ENCODE peak calls at places on chromosome 1, in six cellular contexts. V is HCT116, W is T47D, Z is HepG2, C is GM12878, D is H1. F is an unnamed sample.

GRCh38 chr1:88061106-88061829 is 622.8 kb upstream of the PKN2 start:
- DNase-seq in V (peak), W (peak), Z (peak), D (no peak), C (no peak), F (peak)

GRCh38 chr1:17316704-17317103 is 8.7 kb downstream of the PADI4 start:
- DNase-seq in Z (no peak), D (no peak), W (no peak), V (no peak), C (no peak), F (no peak)

GRCh38 chr1:234541281-234541975 is 62.4 kb upstream of the TARBP1 start:
- DNase-seq in D (no peak), Z (no peak), C (no peak), W (no peak), V (no peak), F (no peak)

GRCh38 chr1:25907473-25908058 is 1.3 kb upstream of the STMN1 start:
- DNase-seq in W (no peak), C (no peak), Z (no peak), D (no peak), V (no peak), F (no peak)

GRCh38 chr1:234111458-234112142 is 207.1 kb downstream of the SLC35F3 start:
- DNase-seq in V (no peak), D (peak), W (peak), Z (peak), C (no peak), F (peak)

GRCh38 chr1:115557715-115558114 is 84.1 kb upstream of the VANGL1 start:
- DNase-seq in C (no peak), V (no peak), Z (no peak), D (no peak), W (no peak), F (no peak)

GRCh38 chr1:186722711-186723309 is 42.6 kb upstream of the PTGS2 start:
- DNase-seq in Z (peak), W (peak), D (no peak), C (no peak), V (peak), F (peak)

GRCh38 chr1:207002731-207003146 is 29.8 kb downstream of the C1orf116 start:
- DNase-seq in C (no peak), Z (no peak), V (no peak), D (no peak), W (peak), F (no peak)

GRCh38 chr1:65993047-65993363 is 200.3 kb downstream of the PDE4B start:
- DNase-seq in Z (no peak), C (no peak), V (no peak), W (peak), D (no peak), F (no peak)

GRCh38 chr1:67793562-67793961 is 39.7 kb downstream of the GNG12 start:
- DNase-seq in C (no peak), Z (no peak), V (no peak), D (no peak), W (no peak), F (no peak)
- TF ChIP-seq JUND in C (no peak), Z (no peak), V (no peak), D (no peak), W (no peak), F (no peak)

GRCh38 chr1:109020693-109021092 is 21.2 kb downstream of the WDR47 start:
- DNase-seq in V (no peak), D (no peak), Z (no peak), W (no peak), C (no peak), F (no peak)
- TF ChIP-seq JUND in V (no peak), D (no peak), Z (no peak), W (no peak), C (no peak), F (no peak)

DNA sequence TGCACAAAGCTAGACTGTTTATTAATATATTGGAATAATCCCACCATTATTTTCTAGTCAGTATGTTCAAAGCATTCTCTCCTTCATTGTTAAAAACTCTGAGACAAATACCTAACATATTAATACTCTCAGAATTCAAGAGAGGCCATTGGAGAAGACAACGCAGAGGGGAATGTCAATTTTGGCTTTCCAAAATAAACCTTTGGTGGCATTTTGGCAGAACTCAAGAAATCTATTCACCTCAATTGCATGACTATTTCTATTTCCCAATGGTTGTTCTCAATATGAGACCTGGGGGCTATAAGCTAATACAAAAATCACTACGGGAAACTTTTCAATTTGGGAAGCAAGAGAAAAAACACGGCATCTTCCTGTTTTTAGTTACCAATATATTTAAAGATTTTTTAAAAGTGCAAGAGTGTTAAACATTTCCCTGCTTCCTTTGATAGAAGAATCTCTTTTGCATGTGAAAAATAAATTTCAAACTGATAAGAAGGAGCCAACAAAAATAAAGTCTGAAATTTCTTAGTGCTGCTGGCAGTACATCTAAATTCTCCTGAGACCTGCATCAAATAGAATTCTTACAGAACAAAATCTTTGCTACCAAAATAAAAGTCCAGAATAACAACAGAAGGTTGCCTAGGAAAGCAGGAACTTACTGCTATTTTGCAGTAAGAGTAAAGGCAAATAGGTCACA is 58.6 kb downstream of the RUSC1 start:
- DNase-seq in C (no peak), Z (no peak), V (no peak), W (no peak), D (no peak), F (peak)
- TF ChIP-seq JUND in C (no peak), Z (no peak), V (no peak), W (no peak), D (no peak), F (no peak)

DNA sequence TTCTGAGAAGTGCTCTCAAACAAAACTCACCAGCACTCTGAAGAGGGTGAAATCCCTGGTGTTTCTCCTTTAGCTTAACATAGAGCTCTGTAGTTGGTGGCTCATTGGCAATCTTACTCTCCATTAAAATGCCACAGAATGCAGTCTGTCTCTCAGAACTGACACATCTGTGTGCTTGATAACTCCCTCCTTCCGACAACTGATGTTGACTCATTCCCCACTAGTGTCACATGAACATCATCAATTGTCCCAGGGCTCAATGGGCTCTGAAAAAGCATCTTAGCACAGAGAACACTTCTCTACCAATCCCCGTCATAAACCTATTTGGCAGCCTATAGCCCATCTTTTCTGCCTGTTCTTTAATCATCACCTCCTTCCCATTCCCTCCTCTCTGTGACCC is 133.2 kb upstream of the ZC3H11B start:
- DNase-seq in Z (no peak), V (no peak), D (no peak), C (no peak), W (no peak), F (no peak)
- TF ChIP-seq JUND in Z (no peak), V (no peak), D (no peak), C (no peak), W (no peak), F (no peak)

DNA sequence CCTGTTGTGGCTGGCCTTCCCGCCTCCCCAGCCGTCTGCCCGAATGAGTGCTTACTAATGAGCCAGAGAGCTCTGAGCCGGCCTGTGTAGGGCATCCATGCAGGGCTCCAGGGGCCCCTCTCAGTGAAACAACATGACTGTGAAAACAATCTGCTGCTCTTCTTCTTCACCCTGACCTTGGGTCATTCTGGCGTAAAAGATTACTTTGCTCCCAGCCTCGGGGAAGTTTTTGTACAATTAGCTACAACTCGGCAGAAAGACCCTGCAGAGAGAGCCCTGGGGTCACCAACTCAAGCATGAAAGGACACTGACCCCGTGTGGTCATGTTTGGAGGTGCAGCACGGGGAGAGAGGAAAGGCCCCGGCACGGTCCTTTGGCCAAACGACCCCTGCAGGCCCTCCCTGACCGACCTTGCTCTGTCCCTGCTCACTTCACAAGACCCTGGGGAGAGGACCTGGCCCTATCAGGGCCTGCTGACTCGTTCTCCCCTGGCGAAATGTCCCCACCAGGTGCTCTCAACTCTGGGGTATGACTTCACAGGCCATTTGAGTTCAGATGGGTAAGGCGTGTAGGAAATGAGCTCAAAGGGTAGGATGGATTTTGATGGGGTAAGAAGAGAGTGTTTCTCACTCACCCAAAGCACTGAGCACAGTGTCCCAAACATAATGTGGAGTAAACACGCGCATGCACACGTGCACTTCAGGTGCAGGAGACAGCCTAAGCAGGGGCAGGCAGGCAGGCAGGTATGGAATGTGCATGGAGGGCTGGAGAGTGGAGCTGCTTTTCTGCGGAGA is 22.9 kb upstream of the FAM20B start:
- DNase-seq in C (no peak), V (no peak), Z (peak), W (peak), D (peak), F (peak)
- TF ChIP-seq JUND in C (no peak), V (no peak), Z (no peak), W (no peak), D (no peak), F (no peak)

GRCh38 chr1:179141592-179142244 is 59.8 kb downstream of the TOR3A start:
- DNase-seq in D (no peak), V (no peak), W (no peak), Z (no peak), C (no peak), F (no peak)
- TF ChIP-seq JUND in D (no peak), V (no peak), W (no peak), Z (no peak), C (no peak), F (peak)

GRCh38 chr1:15863156-15863901 is 15.8 kb downstream of the SPEN start:
- DNase-seq in V (no peak), W (no peak), D (no peak), Z (no peak), C (no peak), F (no peak)

GRCh38 chr1:15870421-15870820 is 22.9 kb downstream of the SPEN start:
- DNase-seq in W (no peak), D (no peak), Z (no peak), C (no peak), V (no peak), F (no peak)

GRCh38 chr1:15869413-15869812 is 21.9 kb downstream of the SPEN start:
- DNase-seq in D (no peak), V (no peak), Z (no peak), W (no peak), C (no peak), F (no peak)

GRCh38 chr1:15866696-15867687 is 19.5 kb downstream of the SPEN start:
- DNase-seq in V (no peak), C (no peak), W (no peak), D (no peak), Z (no peak), F (no peak)
- TF ChIP-seq JUND in V (no peak), C (no peak), W (no peak), D (no peak), Z (no peak), F (no peak)

DNA sequence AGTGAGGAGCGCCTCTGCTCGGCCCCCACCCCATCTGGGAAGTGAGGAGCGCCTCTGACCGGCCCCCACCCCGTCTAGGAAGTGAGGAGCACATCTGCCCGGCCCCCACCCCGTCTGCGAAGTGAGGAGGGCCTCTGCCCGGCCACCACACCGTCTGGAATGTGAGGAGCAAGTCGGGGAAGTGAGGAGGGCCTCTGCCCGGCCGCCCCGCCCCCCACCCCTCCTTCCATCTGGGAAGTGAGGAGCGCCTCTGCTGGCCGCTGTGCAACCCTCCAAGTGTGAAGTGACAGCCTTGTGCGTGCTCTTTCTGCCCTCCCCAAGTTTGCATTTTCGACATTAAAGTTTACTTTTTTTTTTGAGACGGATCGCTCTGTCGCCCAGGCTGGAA is 5.1 kb upstream of the ZZZ3 start:
- DNase-seq in Z (peak), V (peak), D (peak), W (no peak), C (no peak), F (no peak)
- TF ChIP-seq JUND in Z (no peak), V (no peak), D (no peak), W (no peak), C (no peak), F (no peak)

F was measured in SK-N-SH.